ENCODE peak calls at places on chromosome 11, in five cellular contexts. Z is fibroblast of lung, I is mesenchymal stem cell, H is stomach, D is DND-41. G is an unnamed sample. For H3K36me3, the result is how much of the 10 kb centered on the place peaks cover.

GRCh38 chr11:79173615-79174014 is 267.2 kb downstream of the TENM4 start:
- DNase-seq in D (no peak), I (peak), H (no peak), Z (peak), G (no peak)

GRCh38 chr11:34460335-34460734 is 21.6 kb downstream of the CAT start:
- DNase-seq in Z (no peak), D (no peak), I (no peak), H (no peak), G (no peak)

GRCh38 chr11:64619196-64619595 is 28.2 kb downstream of the SLC22A12 start:
- DNase-seq in Z (no peak), D (no peak), H (no peak), I (no peak), G (no peak)

GRCh38 chr11:353315-353857 is 15.9 kb upstream of the B4GALNT4 start:
- DNase-seq in H (peak), I (peak), Z (peak), D (no peak), G (peak)

GRCh38 chr11:66745356-66746235 is 16.6 kb upstream of the SPTBN2 start:
- DNase-seq in D (peak), Z (no peak), I (peak), H (peak), G (peak)

GRCh38 chr11:37141707-37142106 is 543.7 kb upstream of the RAG2 start:
- DNase-seq in H (no peak), Z (no peak), I (no peak), D (no peak), G (no peak)

GRCh38 chr11:62546244-62546936 is at the start of gene AHNAK:
- DNase-seq in I (peak), D (no peak), Z (peak), H (peak), G (peak)

GRCh38 chr11:60930394-60930793 is 6.1 kb downstream of the TMEM132A start:
- DNase-seq in H (no peak), D (no peak), Z (no peak), I (no peak), G (no peak)

GRCh38 chr11:71342951-71343827 is 90.8 kb upstream of the SHANK2 start:
- DNase-seq in Z (peak), I (peak), H (peak), D (peak), G (no peak)

GRCh38 chr11:97888641-97889040 is 1132.1 kb upstream of the CNTN5 start:
- DNase-seq in D (no peak), H (no peak), I (no peak), Z (no peak), G (no peak)

GRCh38 chr11:131253142-131253884 is 117.1 kb upstream of the NTM start:
- DNase-seq in I (no peak), D (no peak), H (no peak), Z (no peak), G (no peak)

GRCh38 chr11:76245720-76246119 is 39.4 kb upstream of the WNT11 start:
- DNase-seq in Z (no peak), D (no peak), H (no peak), I (no peak), G (no peak)

GRCh38 chr11:65615950-65616574 is 486 bp downstream of the PCNX3 start:
- DNase-seq in H (peak), Z (peak), I (no peak), D (peak), G (no peak)

GRCh38 chr11:62921573-62922188 is 518 bp upstream of the CHRM1 start:
- DNase-seq in I (no peak), Z (no peak), H (peak), D (no peak), G (no peak)

GRCh38 chr11:132134322-132134721 is 763.9 kb downstream of the NTM start:
- DNase-seq in D (no peak), Z (peak), H (no peak), I (peak), G (no peak)

GRCh38 chr11:94134651-94135512 is 6.2 kb downstream of the PANX1 start:
- DNase-seq in H (peak), Z (peak), I (peak), D (no peak), G (peak)

GRCh38 chr11:46431211-46431610 is 39.6 kb upstream of the CHRM4 start:
- DNase-seq in Z (no peak), D (no peak), H (no peak), I (no peak), G (no peak)

GRCh38 chr11:125262194-125262824 is 97.8 kb downstream of the PKNOX2 start:
- DNase-seq in H (no peak), I (peak), D (no peak), Z (no peak), G (no peak)

GRCh38 chr11:71565263-71565662 is at the start of gene KRTAP5-10:
- DNase-seq in D (no peak), Z (no peak), I (no peak), H (no peak), G (no peak)

GRCh38 chr11:5291207-5291838 is 10.4 kb downstream of the OR51B4 start:
- DNase-seq in Z (peak), D (no peak), H (no peak), I (peak), G (no peak)

GRCh38 chr11:119832536-119832935 is 103.5 kb upstream of the NECTIN1 start:
- DNase-seq in Z (no peak), I (no peak), D (no peak), H (peak), G (no peak)

GRCh38 chr11:47566166-47566546 is 757 bp downstream of the PTPMT1 start:
- DNase-seq in I (peak), D (peak), Z (no peak), H (peak), G (no peak)

GRCh38 chr11:13963949-13964770 is 1.6 kb downstream of the SPON1 start:
- DNase-seq in I (no peak), D (no peak), Z (no peak), H (no peak), G (no peak)
- H3K4me3 ChIP-seq in I (peak), D (no peak), Z (peak), H (peak), G (peak)

GRCh38 chr11:69669486-69669885 is 5.7 kb downstream of the LTO1 start:
- DNase-seq in Z (no peak), I (no peak), D (no peak), H (no peak), G (no peak)
- H3K27ac ChIP-seq in Z (no peak), I (no peak), D (no peak), H (no peak), G (no peak)

GRCh38 chr11:17978553-17979287 is 34.1 kb downstream of the SERGEF start:
- DNase-seq in I (peak), D (peak), H (peak), Z (peak), G (no peak)
- H3K36me3 ChIP-seq in I (under half), D (under half), H (under half), Z (under half), G (under half)

DNA sequence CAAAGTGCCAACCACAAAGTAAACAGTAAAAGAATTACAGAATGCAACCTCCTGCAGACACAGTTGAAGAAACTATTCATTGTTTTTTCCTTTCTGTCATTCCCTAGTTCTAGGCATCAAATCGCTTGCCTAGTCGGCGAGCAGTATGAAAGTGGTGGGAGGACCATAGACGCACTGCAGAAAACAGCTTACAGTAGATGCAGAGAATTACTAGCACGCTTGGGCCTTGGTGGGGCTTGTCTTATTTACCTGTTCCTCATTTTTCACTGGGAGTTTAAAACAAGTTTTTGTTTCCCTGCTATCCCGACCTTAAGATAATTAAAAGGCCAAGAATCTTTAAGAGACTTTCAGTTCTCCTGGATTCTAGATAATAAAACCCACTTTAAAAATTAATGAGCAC is 742 bp upstream of the ARL14EP start:
- DNase-seq in H (no peak), D (no peak), I (peak), Z (no peak), G (no peak)
- H3K4me3 ChIP-seq in H (no peak), D (peak), I (peak), Z (no peak), G (no peak)

DNA sequence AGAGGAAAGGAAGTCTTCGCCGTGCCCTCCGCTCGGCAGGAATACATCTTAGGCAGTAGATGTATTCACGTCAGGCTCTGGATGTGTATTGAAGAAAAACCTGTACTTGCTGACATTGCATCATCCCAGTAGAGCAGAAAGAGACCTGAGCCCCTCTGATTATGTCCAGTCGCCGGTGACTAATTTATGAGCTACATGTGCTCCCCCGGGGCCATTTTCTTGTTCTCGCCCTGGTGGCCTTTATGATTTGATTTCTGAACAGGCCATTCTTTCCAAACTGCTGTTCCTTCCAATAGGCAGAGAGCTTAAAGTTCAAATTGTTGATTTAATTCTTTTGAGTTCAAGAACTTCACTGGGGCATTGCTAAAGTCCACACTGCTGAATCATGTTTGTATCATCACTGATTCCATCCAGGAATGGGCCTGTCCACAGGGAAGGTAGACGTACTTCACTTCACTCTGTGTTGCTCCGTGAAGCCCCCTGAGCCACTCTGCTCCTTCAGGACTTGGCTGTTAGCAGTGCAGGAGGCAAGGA is 137.3 kb upstream of the RASSF10 start:
- DNase-seq in D (no peak), I (no peak), Z (no peak), H (no peak), G (no peak)
- H3K27ac ChIP-seq in D (no peak), I (peak), Z (no peak), H (no peak), G (no peak)

GRCh38 chr11:114304969-114305368 is 8.8 kb downstream of the NNMT start:
- DNase-seq in I (no peak), Z (no peak), H (no peak), D (no peak), G (no peak)
- H3K36me3 ChIP-seq in I (under half), Z (under half), H (under half), D (under half), G (under half)

DNA sequence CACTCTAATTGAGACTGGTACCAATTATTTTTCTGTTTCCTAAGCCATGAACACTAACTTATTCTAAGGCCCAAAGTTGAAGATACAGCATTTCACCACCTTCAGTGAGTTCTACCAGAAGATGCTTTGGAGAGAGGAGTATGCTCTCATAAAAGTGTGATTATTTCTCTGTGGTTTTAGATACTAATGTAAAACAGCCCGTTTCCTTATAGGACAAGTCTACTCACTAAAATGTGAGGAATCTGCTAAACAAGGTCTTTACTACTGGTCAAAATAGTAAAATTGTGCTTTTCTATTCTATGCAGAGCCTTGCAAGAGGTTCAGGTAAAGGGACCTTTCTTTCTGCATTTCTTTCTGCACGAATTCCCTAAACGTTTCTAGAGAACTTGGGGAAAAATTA is 2.4 kb downstream of the LGR4 start:
- DNase-seq in H (no peak), Z (no peak), D (no peak), I (no peak), G (no peak)
- H3K4me3 ChIP-seq in H (peak), Z (no peak), D (no peak), I (peak), G (peak)